ENCODE peak calls at places on chromosomes 3 and 15, in six cellular contexts. V is fibroblast of the aortic adventitia, U is endothelial cell, R is AG04450, Q is GM23338, K is Calu3. L is an unnamed sample.

GRCh38 chr3:46868301-46868700 is 5.1 kb upstream of the MYL3 start:
- DNase-seq in V (no peak), U (no peak), R (no peak), Q (no peak), K (no peak), L (no peak)

GRCh38 chr3:52798978-52799476 is 4.4 kb downstream of the ITIH3 start:
- DNase-seq in V (no peak), U (peak), R (no peak), Q (peak), K (peak), L (peak)

GRCh38 chr3:20924646-20925395 is 738.8 kb upstream of the SGO1 start:
- DNase-seq in V (no peak), U (no peak), R (no peak), Q (no peak), K (peak), L (no peak)

GRCh38 chr3:7407107-7407506 is 546.2 kb downstream of the GRM7 start:
- DNase-seq in V (no peak), U (no peak), R (no peak), Q (no peak), K (no peak), L (no peak)

GRCh38 chr3:189712906-189713483 is 81.8 kb downstream of the TP63 start:
- DNase-seq in V (no peak), U (no peak), R (no peak), Q (no peak), K (no peak), L (no peak)

GRCh38 chr3:56864090-56864489 is 62.3 kb upstream of the ARHGEF3 start:
- DNase-seq in V (no peak), U (no peak), R (no peak), Q (no peak), K (no peak), L (no peak)

GRCh38 chr3:181851063-181851462 is 139.3 kb downstream of the SOX2 start:
- DNase-seq in V (no peak), U (no peak), R (no peak), Q (no peak), K (peak), L (no peak)

GRCh38 chr3:7309707-7310106 is 448.8 kb downstream of the GRM7 start:
- DNase-seq in V (peak), U (no peak), R (no peak), Q (peak), K (no peak), L (no peak)

GRCh38 chr15:52789008-52789600 is 1.0 kb downstream of the ONECUT1 start:
- DNase-seq in V (no peak), U (no peak), R (no peak), Q (no peak), K (no peak), L (no peak)

GRCh38 chr3:111351334-111351733 is 190.7 kb upstream of the CD96 start:
- DNase-seq in V (no peak), U (no peak), R (no peak), Q (no peak), K (no peak), L (no peak)

GRCh38 chr3:73056365-73057150 is 4.9 kb upstream of the EBLN2 start:
- DNase-seq in V (peak), U (no peak), R (no peak), Q (peak), K (no peak), L (peak)

GRCh38 chr3:150227839-150228238 is 180.3 kb upstream of the TSC22D2 start:
- DNase-seq in V (peak), U (peak), R (no peak), Q (peak), K (peak), L (peak)

GRCh38 chr3:177591371-177591770 is 394.1 kb upstream of the TBL1XR1 start:
- DNase-seq in V (no peak), U (no peak), R (no peak), Q (no peak), K (no peak), L (no peak)

GRCh38 chr3:42394579-42395288 is 15.7 kb downstream of the LYZL4 start:
- DNase-seq in V (no peak), U (no peak), R (no peak), Q (no peak), K (peak), L (no peak)

GRCh38 chr3:106457278-106458210 is 588.7 kb upstream of the CBLB start:
- DNase-seq in V (peak), U (no peak), R (peak), Q (no peak), K (no peak), L (peak)

GRCh38 chr3:52120576-52121458 is 33.4 kb downstream of the POC1A start:
- DNase-seq in V (peak), U (no peak), R (no peak), Q (no peak), K (no peak), L (no peak)

GRCh38 chr3:45946307-45946706 is 3.0 kb downstream of the CXCR6 start:
- DNase-seq in V (no peak), U (no peak), R (no peak), Q (no peak), K (no peak), L (no peak)

GRCh38 chr3:175260145-175260794 is 401.1 kb downstream of the NAALADL2 start:
- DNase-seq in V (peak), U (no peak), R (no peak), Q (no peak), K (no peak), L (no peak)

GRCh38 chr3:29745237-29745870 is 464.5 kb downstream of the RBMS3 start:
- DNase-seq in V (no peak), U (no peak), R (no peak), Q (no peak), K (no peak), L (no peak)

GRCh38 chr15:65772909-65773308 is 19.2 kb downstream of the DENND4A start:
- DNase-seq in V (no peak), U (no peak), R (no peak), Q (no peak), K (no peak), L (no peak)

GRCh38 chr3:184693011-184693975 is 18.6 kb downstream of the MAGEF1 start:
- DNase-seq in V (no peak), U (no peak), R (no peak), Q (no peak), K (no peak), L (no peak)

GRCh38 chr3:100401674-100402036 is 316 bp downstream of the LNP1 start:
- DNase-seq in V (peak), U (peak), R (no peak), Q (peak), K (peak), L (no peak)

GRCh38 chr3:65439641-65440040 is 599.1 kb downstream of the MAGI1 start:
- DNase-seq in V (peak), U (peak), R (peak), Q (peak), K (peak), L (peak)

GRCh38 chr15:49830411-49830810 is 209.6 kb downstream of the DTWD1 start:
- DNase-seq in V (peak), U (no peak), R (no peak), Q (peak), K (no peak), L (no peak)

GRCh38 chr15:94653071-94653470 is 421.7 kb downstream of the MCTP2 start:
- DNase-seq in V (no peak), U (no peak), R (no peak), Q (no peak), K (no peak), L (no peak)

GRCh38 chr3:27467545-27467944 is 16.6 kb downstream of the SLC4A7 start:
- DNase-seq in V (peak), U (no peak), R (no peak), Q (peak), K (no peak), L (peak)

GRCh38 chr3:99250821-99251355 is 349.4 kb upstream of the DCBLD2 start:
- DNase-seq in V (peak), U (no peak), R (no peak), Q (no peak), K (no peak), L (no peak)

GRCh38 chr3:54127499-54128056 is 5.2 kb downstream of the CACNA2D3 start:
- DNase-seq in V (no peak), U (no peak), R (no peak), Q (no peak), K (no peak), L (no peak)

GRCh38 chr3:103308921-103309320 is 874.1 kb downstream of the ZPLD1 start:
- DNase-seq in V (no peak), U (no peak), R (no peak), Q (peak), K (peak), L (no peak)

GRCh38 chr15:60804986-60805949 is 326.3 kb upstream of the ICE2 start:
- DNase-seq in V (peak), U (peak), R (no peak), Q (peak), K (no peak), L (no peak)

GRCh38 chr15:101028772-101029438 is 109.7 kb downstream of the LRRK1 start:
- DNase-seq in V (no peak), U (no peak), R (no peak), Q (no peak), K (no peak), L (no peak)

GRCh38 chr3:143155756-143156155 is 36.2 kb downstream of the CHST2 start:
- DNase-seq in V (no peak), U (no peak), R (no peak), Q (no peak), K (no peak), L (no peak)

GRCh38 chr3:131795382-131796085 is 239.3 kb downstream of the CPNE4 start:
- DNase-seq in V (peak), U (no peak), R (no peak), Q (no peak), K (peak), L (no peak)

GRCh38 chr3:131789188-131789587 is 245.6 kb downstream of the CPNE4 start:
- DNase-seq in V (no peak), U (no peak), R (no peak), Q (no peak), K (no peak), L (no peak)

GRCh38 chr3:131796558-131796957 is 238.3 kb downstream of the CPNE4 start:
- DNase-seq in V (no peak), U (no peak), R (no peak), Q (peak), K (no peak), L (no peak)

GRCh38 chr3:131794766-131795381 is 239.9 kb downstream of the CPNE4 start:
- DNase-seq in V (peak), U (peak), R (peak), Q (peak), K (peak), L (peak)
- TF ChIP-seq CTCF in V (peak), U (peak), R (peak), Q (peak), K (peak), L (peak)

GRCh38 chr3:107641572-107642307 is 119.0 kb downstream of the BBX start:
- DNase-seq in V (peak), U (no peak), R (no peak), Q (no peak), K (no peak), L (no peak)

GRCh38 chr3:107644631-107645030 is 121.9 kb downstream of the BBX start:
- DNase-seq in V (peak), U (no peak), R (no peak), Q (no peak), K (no peak), L (no peak)

GRCh38 chr3:107637416-107638182 is 114.8 kb downstream of the BBX start:
- DNase-seq in V (no peak), U (no peak), R (no peak), Q (no peak), K (no peak), L (no peak)

DNA sequence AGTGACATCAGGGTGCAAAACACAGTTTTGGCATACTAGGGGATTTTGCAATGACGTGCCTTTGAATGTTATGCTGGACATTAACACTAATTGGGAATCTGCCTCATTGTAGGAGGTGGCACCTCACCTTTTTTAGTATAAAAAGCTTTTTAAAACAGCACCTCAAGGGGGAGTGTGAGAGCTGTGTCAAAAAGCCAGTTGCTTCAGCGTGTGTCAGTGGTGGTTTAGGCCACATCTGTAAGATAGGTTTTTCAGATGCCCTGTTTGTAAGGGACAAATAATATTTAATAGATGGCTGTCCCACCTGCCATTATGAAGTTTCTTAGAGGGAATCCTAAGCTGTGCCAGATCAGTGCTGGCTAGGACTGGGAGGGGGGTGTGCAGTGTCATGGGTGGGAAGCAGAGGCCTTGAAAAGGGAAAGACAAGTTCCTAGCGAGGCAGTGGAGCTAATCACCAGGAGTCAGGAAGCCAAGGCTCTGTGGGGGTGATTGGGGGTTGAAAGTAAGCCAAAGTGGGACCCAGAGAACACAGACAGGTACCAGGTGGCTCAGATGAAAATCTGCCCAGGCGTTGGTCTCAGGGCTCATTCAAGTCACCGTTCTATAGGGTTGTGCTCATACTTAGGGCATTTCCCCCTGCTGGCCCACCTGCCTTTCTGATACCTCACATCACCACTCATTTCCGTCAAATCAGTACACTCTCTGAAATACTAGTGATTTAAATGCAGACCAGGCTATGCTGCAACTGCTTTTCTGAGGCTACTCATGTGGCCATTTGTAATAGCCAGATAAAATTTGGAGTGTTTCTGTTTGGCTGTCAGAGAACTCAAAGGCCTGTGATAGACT is 120.5 kb downstream of the BBX start:
- DNase-seq in V (no peak), U (no peak), R (no peak), Q (peak), K (peak), L (no peak)
- TF ChIP-seq CTCF in V (peak), U (no peak), R (peak), Q (peak), K (peak), L (no peak)

GRCh38 chr15:92954578-92954977 is 54.5 kb downstream of the CHD2 start:
- DNase-seq in V (no peak), U (no peak), R (no peak), Q (peak), K (peak), L (no peak)
- TF ChIP-seq CTCF in V (peak), U (peak), R (peak), Q (peak), K (peak), L (no peak)

DNA sequence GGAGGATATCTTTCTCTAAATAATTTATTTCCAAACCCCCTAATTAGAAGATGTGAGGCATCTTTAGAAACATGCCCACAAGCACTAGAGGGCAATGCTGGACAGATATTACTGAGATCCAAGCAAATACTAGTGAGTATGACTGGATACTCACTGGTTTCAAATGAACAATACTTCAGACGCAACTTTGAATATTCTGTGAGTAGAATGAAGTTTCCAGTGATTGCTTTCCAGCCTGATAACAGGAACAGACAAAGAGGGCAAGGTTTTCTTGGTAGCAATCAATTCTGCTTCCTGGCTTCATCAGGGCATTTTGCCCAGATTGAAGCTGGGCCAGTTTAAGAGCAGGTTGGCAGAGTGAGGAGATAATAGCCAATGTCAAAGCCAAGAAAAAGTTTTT is 442.6 kb upstream of the PDZRN3 start:
- DNase-seq in V (peak), U (no peak), R (no peak), Q (peak), K (no peak), L (no peak)
- TF ChIP-seq CTCF in V (peak), U (no peak), R (peak), Q (peak), K (no peak), L (no peak)

GRCh38 chr3:162168715-162169114 is 672.1 kb downstream of the OTOL1 start:
- DNase-seq in V (no peak), U (no peak), R (no peak), Q (no peak), K (no peak), L (no peak)
- TF ChIP-seq CTCF in V (no peak), U (no peak), R (no peak), Q (no peak), K (no peak), L (no peak)

GRCh38 chr15:96356494-96357455 is 26.3 kb downstream of the NR2F2 start:
- DNase-seq in V (peak), U (peak), R (peak), Q (peak), K (peak), L (peak)

GRCh38 chr15:96353931-96354730 is 23.6 kb downstream of the NR2F2 start:
- DNase-seq in V (peak), U (peak), R (no peak), Q (peak), K (peak), L (no peak)

GRCh38 chr15:96355561-96356129 is 25.1 kb downstream of the NR2F2 start:
- DNase-seq in V (no peak), U (no peak), R (no peak), Q (peak), K (no peak), L (no peak)

GRCh38 chr15:96353378-96353930 is 23.0 kb downstream of the NR2F2 start:
- DNase-seq in V (no peak), U (no peak), R (no peak), Q (peak), K (no peak), L (no peak)

GRCh38 chr15:96354731-96355560 is 24.4 kb downstream of the NR2F2 start:
- DNase-seq in V (peak), U (no peak), R (no peak), Q (no peak), K (no peak), L (no peak)
- TF ChIP-seq CTCF in V (peak), U (no peak), R (peak), Q (peak), K (peak), L (no peak)

GRCh38 chr3:195517030-195517429 is 26.1 kb downstream of the PPP1R2 start:
- DNase-seq in V (no peak), U (no peak), R (no peak), Q (no peak), K (no peak), L (no peak)

GRCh38 chr3:195511136-195511535 is 32.0 kb downstream of the PPP1R2 start:
- DNase-seq in V (no peak), U (no peak), R (no peak), Q (no peak), K (no peak), L (no peak)

GRCh38 chr3:195508185-195508584 is 34.9 kb downstream of the PPP1R2 start:
- DNase-seq in V (no peak), U (no peak), R (no peak), Q (no peak), K (no peak), L (no peak)

GRCh38 chr3:195512798-195513345 is 30.3 kb downstream of the PPP1R2 start:
- DNase-seq in V (no peak), U (no peak), R (no peak), Q (no peak), K (no peak), L (no peak)
- TF ChIP-seq CTCF in V (no peak), U (no peak), R (no peak), Q (no peak), K (no peak), L (no peak)

DNA sequence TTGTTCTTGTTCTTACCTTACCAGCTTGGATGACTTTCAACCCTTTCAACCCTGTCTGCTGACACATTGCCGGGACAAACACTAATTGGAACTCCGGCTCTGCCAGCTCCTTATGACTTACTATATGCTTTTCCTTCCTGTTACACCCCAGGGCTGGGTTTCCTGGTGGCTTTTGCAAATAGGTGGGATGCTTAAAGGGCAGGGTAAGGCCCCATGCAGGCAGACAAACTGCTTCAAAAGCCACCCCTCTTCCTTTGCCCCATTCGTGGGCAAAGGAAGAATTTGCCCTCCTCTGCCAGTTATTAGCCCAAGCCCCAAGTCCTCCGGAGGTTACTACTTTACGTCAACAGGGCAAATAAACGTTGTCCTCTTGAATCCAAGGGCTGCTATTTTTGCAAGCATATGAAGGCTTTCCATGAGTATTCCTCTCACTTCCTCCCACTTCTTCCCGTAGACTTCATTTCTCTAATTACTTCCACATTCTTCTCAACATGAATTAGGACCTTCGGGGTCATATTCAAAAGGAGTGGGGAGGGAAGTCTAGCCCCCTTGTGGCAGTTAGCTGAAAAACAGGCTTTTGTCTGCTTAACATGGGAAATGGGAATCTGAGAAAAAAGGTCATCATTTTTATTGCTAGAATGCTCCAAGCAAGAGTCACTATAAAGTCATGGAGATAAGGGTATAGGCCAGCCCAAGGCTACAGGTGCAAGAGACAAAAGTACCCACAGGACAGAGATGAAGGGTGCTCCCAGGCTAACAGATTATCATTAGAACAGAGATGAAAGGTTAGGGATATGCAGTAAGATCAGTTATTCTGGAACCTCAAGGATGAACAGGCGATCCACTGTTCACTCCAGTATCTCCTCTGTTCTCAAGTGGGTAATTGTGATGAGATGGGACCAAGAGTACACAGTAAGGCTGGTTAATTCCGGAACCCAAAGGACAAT is 56.3 kb upstream of the FSTL1 start:
- DNase-seq in V (peak), U (peak), R (no peak), Q (peak), K (peak), L (peak)
- TF ChIP-seq CTCF in V (peak), U (peak), R (peak), Q (peak), K (peak), L (peak)